ENCODE peak calls at places on chromosome 1, in seven cellular contexts. One of them, this sample, is unnamed.

GRCh38 chr1:18949689-18950414 is 6.6 kb downstream of the IFFO2 start:
- DNase-seq in A549: no peak
- DNase-seq in cardiac fibroblast: peak
- DNase-seq in stimulated activated CD8-positive, alpha-beta memory T cell treated with anti-CD3 and anti-CD28 coated beads, Interleukin-15, amount 100 ng/mL, for 1 hour: no peak
- DNase-seq in psoas muscle: peak
- DNase-seq in central memory CD8-positive, alpha-beta T cell: no peak
- DNase-seq in left cardiac atrium: no peak
- DNase-seq in this sample: peak

GRCh38 chr1:176364231-176364905 is 98.6 kb upstream of the PAPPA2 start:
- DNase-seq in A549: no peak
- DNase-seq in cardiac fibroblast: no peak
- DNase-seq in stimulated activated CD8-positive, alpha-beta memory T cell treated with anti-CD3 and anti-CD28 coated beads, Interleukin-15, amount 100 ng/mL, for 1 hour: no peak
- DNase-seq in psoas muscle: no peak
- DNase-seq in central memory CD8-positive, alpha-beta T cell: no peak
- DNase-seq in left cardiac atrium: no peak
- DNase-seq in this sample: no peak

GRCh38 chr1:165600793-165601192 is 30.2 kb upstream of the MGST3 start:
- DNase-seq in A549: no peak
- DNase-seq in cardiac fibroblast: no peak
- DNase-seq in stimulated activated CD8-positive, alpha-beta memory T cell treated with anti-CD3 and anti-CD28 coated beads, Interleukin-15, amount 100 ng/mL, for 1 hour: no peak
- DNase-seq in psoas muscle: no peak
- DNase-seq in central memory CD8-positive, alpha-beta T cell: no peak
- DNase-seq in left cardiac atrium: no peak
- DNase-seq in this sample: no peak

GRCh38 chr1:8027748-8028631 is 1.9 kb upstream of the ERRFI1 start:
- DNase-seq in A549: no peak
- DNase-seq in cardiac fibroblast: peak
- DNase-seq in stimulated activated CD8-positive, alpha-beta memory T cell treated with anti-CD3 and anti-CD28 coated beads, Interleukin-15, amount 100 ng/mL, for 1 hour: no peak
- DNase-seq in psoas muscle: no peak
- DNase-seq in central memory CD8-positive, alpha-beta T cell: no peak
- DNase-seq in left cardiac atrium: no peak
- DNase-seq in this sample: no peak

GRCh38 chr1:223833948-223834347 is 11.8 kb downstream of the TP53BP2 start:
- DNase-seq in A549: no peak
- DNase-seq in cardiac fibroblast: no peak
- DNase-seq in stimulated activated CD8-positive, alpha-beta memory T cell treated with anti-CD3 and anti-CD28 coated beads, Interleukin-15, amount 100 ng/mL, for 1 hour: no peak
- DNase-seq in psoas muscle: no peak
- DNase-seq in central memory CD8-positive, alpha-beta T cell: no peak
- DNase-seq in left cardiac atrium: no peak
- DNase-seq in this sample: no peak

GRCh38 chr1:21045351-21045750 is 131.3 kb downstream of the EIF4G3 start:
- DNase-seq in A549: no peak
- DNase-seq in cardiac fibroblast: peak
- DNase-seq in stimulated activated CD8-positive, alpha-beta memory T cell treated with anti-CD3 and anti-CD28 coated beads, Interleukin-15, amount 100 ng/mL, for 1 hour: no peak
- DNase-seq in psoas muscle: no peak
- DNase-seq in central memory CD8-positive, alpha-beta T cell: no peak
- DNase-seq in left cardiac atrium: no peak
- DNase-seq in this sample: no peak

GRCh38 chr1:235703516-235703915 is 53.9 kb upstream of the GNG4 start:
- DNase-seq in A549: no peak
- DNase-seq in cardiac fibroblast: peak
- DNase-seq in stimulated activated CD8-positive, alpha-beta memory T cell treated with anti-CD3 and anti-CD28 coated beads, Interleukin-15, amount 100 ng/mL, for 1 hour: no peak
- DNase-seq in psoas muscle: no peak
- DNase-seq in central memory CD8-positive, alpha-beta T cell: no peak
- DNase-seq in left cardiac atrium: no peak
- DNase-seq in this sample: no peak

GRCh38 chr1:218642033-218642954 is 297.2 kb downstream of the TGFB2 start:
- DNase-seq in A549: no peak
- DNase-seq in cardiac fibroblast: peak
- DNase-seq in stimulated activated CD8-positive, alpha-beta memory T cell treated with anti-CD3 and anti-CD28 coated beads, Interleukin-15, amount 100 ng/mL, for 1 hour: no peak
- DNase-seq in psoas muscle: no peak
- DNase-seq in central memory CD8-positive, alpha-beta T cell: no peak
- DNase-seq in left cardiac atrium: peak
- DNase-seq in this sample: no peak